ENCODE peak calls at places on chromosomes 3 and 15, in eight cellular contexts. One of them, this sample, is unnamed.

GRCh38 chr15:94230886-94231727 is at the start of gene MCTP2:
- DNase-seq in PC-3: peak; percentile 77
- DNase-seq in hepatocyte: peak; percentile 93
- DNase-seq in MM.1S: peak; percentile 93
- DNase-seq in OCI-LY7: peak; percentile 95
- DNase-seq in neural progenitor cell: peak; percentile 85
- DNase-seq in HCT116: peak; percentile 80
- DNase-seq in GM23248: peak; percentile 78
- DNase-seq in this sample: peak; percentile 93

GRCh38 chr3:184320099-184320445 is 5.7 kb downstream of the EIF4G1 start:
- DNase-seq in HCT116: peak; percentile 83
- DNase-seq in MM.1S: no peak
- DNase-seq in GM23248: peak; percentile 99
- DNase-seq in neural progenitor cell: no peak
- DNase-seq in hepatocyte: peak; percentile 87
- DNase-seq in OCI-LY7: no peak
- DNase-seq in PC-3: peak; percentile 98
- DNase-seq in this sample: peak; percentile 20

GRCh38 chr3:184691397-184692131 is 20.3 kb downstream of the MAGEF1 start:
- DNase-seq in hepatocyte: peak; percentile 70
- DNase-seq in OCI-LY7: no peak
- DNase-seq in HCT116: no peak
- DNase-seq in GM23248: peak; percentile 42
- DNase-seq in neural progenitor cell: no peak
- DNase-seq in PC-3: no peak
- DNase-seq in MM.1S: no peak
- DNase-seq in this sample: no peak

GRCh38 chr15:49423906-49424520 is 971 bp downstream of the FGF7 start:
- DNase-seq in MM.1S: no peak
- DNase-seq in neural progenitor cell: no peak
- DNase-seq in GM23248: peak; percentile 46
- DNase-seq in hepatocyte: no peak
- DNase-seq in HCT116: no peak
- DNase-seq in OCI-LY7: no peak
- DNase-seq in PC-3: no peak
- DNase-seq in this sample: no peak

GRCh38 chr3:111164621-111165020 is 93.0 kb downstream of the NECTIN3 start:
- DNase-seq in HCT116: no peak
- DNase-seq in PC-3: no peak
- DNase-seq in MM.1S: no peak
- DNase-seq in OCI-LY7: no peak
- DNase-seq in neural progenitor cell: no peak
- DNase-seq in hepatocyte: no peak
- DNase-seq in GM23248: no peak
- DNase-seq in this sample: no peak

GRCh38 chr15:63908281-63908680 is 74.5 kb upstream of the HERC1 start:
- DNase-seq in hepatocyte: no peak
- DNase-seq in MM.1S: no peak
- DNase-seq in PC-3: no peak
- DNase-seq in neural progenitor cell: no peak
- DNase-seq in GM23248: no peak
- DNase-seq in HCT116: no peak
- DNase-seq in OCI-LY7: no peak
- DNase-seq in this sample: no peak

GRCh38 chr3:54193093-54193492 is 70.7 kb downstream of the CACNA2D3 start:
- DNase-seq in PC-3: no peak
- DNase-seq in GM23248: no peak
- DNase-seq in OCI-LY7: no peak
- DNase-seq in MM.1S: no peak
- DNase-seq in HCT116: no peak
- DNase-seq in hepatocyte: no peak
- DNase-seq in neural progenitor cell: no peak
- DNase-seq in this sample: peak; percentile 31

GRCh38 chr15:56496635-56497034 is 31.7 kb upstream of the MNS1 start:
- DNase-seq in HCT116: peak; percentile 67
- DNase-seq in PC-3: peak; percentile 73
- DNase-seq in GM23248: peak; percentile 73
- DNase-seq in hepatocyte: peak; percentile 77
- DNase-seq in neural progenitor cell: peak; percentile 66
- DNase-seq in MM.1S: peak; percentile 77
- DNase-seq in OCI-LY7: peak; percentile 88
- DNase-seq in this sample: peak; percentile 76

GRCh38 chr3:52779411-52780297 is 2.3 kb downstream of the ITIH1 start:
- DNase-seq in GM23248: no peak
- DNase-seq in MM.1S: no peak
- DNase-seq in OCI-LY7: peak; percentile 12
- DNase-seq in PC-3: no peak
- DNase-seq in HCT116: no peak
- DNase-seq in neural progenitor cell: peak; percentile 0
- DNase-seq in hepatocyte: peak; percentile 1
- DNase-seq in this sample: no peak

GRCh38 chr15:31383150-31383549 is 56.5 kb downstream of the KLF13 start:
- DNase-seq in hepatocyte: no peak
- DNase-seq in neural progenitor cell: no peak
- DNase-seq in PC-3: no peak
- DNase-seq in MM.1S: no peak
- DNase-seq in GM23248: no peak
- DNase-seq in HCT116: no peak
- DNase-seq in OCI-LY7: no peak
- DNase-seq in this sample: no peak

GRCh38 chr15:35139822-35140221 is 54.7 kb upstream of the NANOGP8 start:
- DNase-seq in GM23248: no peak
- DNase-seq in neural progenitor cell: no peak
- DNase-seq in hepatocyte: no peak
- DNase-seq in PC-3: no peak
- DNase-seq in MM.1S: no peak
- DNase-seq in HCT116: no peak
- DNase-seq in OCI-LY7: no peak
- DNase-seq in this sample: no peak

GRCh38 chr3:126540342-126540849 is 16.4 kb downstream of the CHST13 start:
- DNase-seq in OCI-LY7: no peak
- DNase-seq in hepatocyte: peak; percentile 52
- DNase-seq in neural progenitor cell: no peak
- DNase-seq in PC-3: peak; percentile 91
- DNase-seq in HCT116: peak; percentile 76
- DNase-seq in GM23248: peak; percentile 99
- DNase-seq in MM.1S: no peak
- DNase-seq in this sample: no peak

GRCh38 chr3:123323781-123324180 is 122.0 kb downstream of the SEC22A start:
- DNase-seq in GM23248: no peak
- DNase-seq in hepatocyte: no peak
- DNase-seq in PC-3: no peak
- DNase-seq in neural progenitor cell: no peak
- DNase-seq in HCT116: no peak
- DNase-seq in MM.1S: no peak
- DNase-seq in OCI-LY7: no peak
- DNase-seq in this sample: no peak

GRCh38 chr15:99916668-99917223 is 183.5 kb upstream of the LYSMD4 start:
- DNase-seq in PC-3: no peak
- DNase-seq in hepatocyte: no peak
- DNase-seq in HCT116: no peak
- DNase-seq in OCI-LY7: no peak
- DNase-seq in neural progenitor cell: no peak
- DNase-seq in GM23248: no peak
- DNase-seq in MM.1S: no peak
- DNase-seq in this sample: no peak

GRCh38 chr15:86362556-86362955 is 282.9 kb downstream of the AGBL1 start:
- DNase-seq in GM23248: no peak
- DNase-seq in OCI-LY7: no peak
- DNase-seq in PC-3: peak; percentile 34
- DNase-seq in neural progenitor cell: no peak
- DNase-seq in hepatocyte: peak; percentile 57
- DNase-seq in MM.1S: no peak
- DNase-seq in HCT116: no peak
- DNase-seq in this sample: no peak

GRCh38 chr3:242986-243706 is 46.6 kb downstream of the CHL1 start:
- DNase-seq in OCI-LY7: no peak
- DNase-seq in MM.1S: no peak
- DNase-seq in GM23248: peak; percentile 1
- DNase-seq in hepatocyte: no peak
- DNase-seq in PC-3: peak; percentile 31
- DNase-seq in neural progenitor cell: no peak
- DNase-seq in HCT116: no peak
- DNase-seq in this sample: no peak

GRCh38 chr3:71926242-71926560 is 141.3 kb upstream of the PROK2 start:
- DNase-seq in MM.1S: peak; percentile 39
- DNase-seq in hepatocyte: peak; percentile 77
- DNase-seq in OCI-LY7: peak; percentile 59
- DNase-seq in GM23248: peak; percentile 9
- DNase-seq in neural progenitor cell: peak; percentile 44
- DNase-seq in PC-3: peak; percentile 74
- DNase-seq in HCT116: peak; percentile 65
- DNase-seq in this sample: peak; percentile 95

GRCh38 chr15:25684521-25685215 is 178.5 kb downstream of the ATP10A start:
- DNase-seq in GM23248: peak; percentile 93
- DNase-seq in HCT116: no peak
- DNase-seq in neural progenitor cell: no peak
- DNase-seq in hepatocyte: peak; percentile 70
- DNase-seq in PC-3: peak; percentile 63
- DNase-seq in OCI-LY7: no peak
- DNase-seq in MM.1S: no peak
- DNase-seq in this sample: no peak

GRCh38 chr3:157856078-157856939 is 249.9 kb downstream of the SHOX2 start:
- DNase-seq in hepatocyte: no peak
- DNase-seq in neural progenitor cell: no peak
- DNase-seq in PC-3: peak; percentile 84
- DNase-seq in HCT116: peak; percentile 12
- DNase-seq in MM.1S: no peak
- DNase-seq in GM23248: peak; percentile 47
- DNase-seq in OCI-LY7: no peak
- DNase-seq in this sample: no peak

GRCh38 chr3:83003917-83004316 is 1242.5 kb upstream of the GBE1 start:
- DNase-seq in neural progenitor cell: peak; percentile 14
- DNase-seq in GM23248: no peak
- DNase-seq in hepatocyte: no peak
- DNase-seq in HCT116: no peak
- DNase-seq in PC-3: no peak
- DNase-seq in MM.1S: no peak
- DNase-seq in OCI-LY7: peak; percentile 71
- DNase-seq in this sample: peak; percentile 14

GRCh38 chr3:52108302-52109232 is 45.7 kb downstream of the POC1A start:
- DNase-seq in HCT116: no peak
- DNase-seq in neural progenitor cell: no peak
- DNase-seq in hepatocyte: no peak
- DNase-seq in MM.1S: no peak
- DNase-seq in GM23248: no peak
- DNase-seq in OCI-LY7: no peak
- DNase-seq in PC-3: no peak
- DNase-seq in this sample: peak; percentile 19

DNA sequence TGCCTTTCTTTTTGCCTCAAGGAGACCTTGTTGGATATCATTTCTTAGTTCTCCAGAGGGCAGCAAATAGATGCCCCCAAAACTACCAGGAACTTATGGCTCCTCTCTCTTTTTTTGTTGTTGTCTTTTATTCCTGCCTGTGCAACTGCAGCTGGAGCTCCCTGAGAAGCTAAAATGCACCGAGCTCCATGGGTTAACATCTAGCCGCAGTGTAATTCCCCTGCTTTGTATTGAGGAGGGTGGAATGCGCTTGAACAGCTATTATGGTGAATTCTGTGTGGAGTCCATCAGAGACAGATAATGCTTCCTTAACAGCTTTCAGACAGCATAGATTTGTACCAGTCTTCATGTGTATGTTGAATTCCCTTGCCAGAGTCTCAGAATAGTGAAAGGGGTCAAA is 475.2 kb upstream of the FRG2C start:
- DNase-seq in neural progenitor cell: peak; percentile 68
- DNase-seq in MM.1S: no peak
- DNase-seq in OCI-LY7: no peak
- DNase-seq in hepatocyte: no peak
- DNase-seq in PC-3: no peak
- DNase-seq in HCT116: no peak
- DNase-seq in GM23248: no peak
- DNase-seq in this sample: peak; percentile 8
- TF ChIP-seq EZH2phosphoT487 in neural progenitor cell: no peak
- TF ChIP-seq EZH2phosphoT487 in MM.1S: no peak
- TF ChIP-seq EZH2phosphoT487 in OCI-LY7: no peak
- TF ChIP-seq EZH2phosphoT487 in hepatocyte: no peak
- TF ChIP-seq EZH2phosphoT487 in PC-3: no peak
- TF ChIP-seq EZH2phosphoT487 in HCT116: no peak
- TF ChIP-seq EZH2phosphoT487 in GM23248: no peak
- TF ChIP-seq EZH2phosphoT487 in this sample: no peak

GRCh38 chr15:80167936-80168335 is 15.1 kb downstream of the FAH start:
- DNase-seq in PC-3: no peak
- DNase-seq in GM23248: no peak
- DNase-seq in neural progenitor cell: no peak
- DNase-seq in hepatocyte: no peak
- DNase-seq in OCI-LY7: no peak
- DNase-seq in HCT116: no peak
- DNase-seq in MM.1S: no peak
- DNase-seq in this sample: no peak
- H3K79me2 ChIP-seq in PC-3: no peaks in the 10 kb centered on the region
- H3K79me2 ChIP-seq in GM23248: no peaks in the 10 kb centered on the region
- H3K79me2 ChIP-seq in neural progenitor cell: no peaks in the 10 kb centered on the region
- H3K79me2 ChIP-seq in hepatocyte: no peaks in the 10 kb centered on the region
- H3K79me2 ChIP-seq in OCI-LY7: no peaks in the 10 kb centered on the region
- H3K79me2 ChIP-seq in HCT116: no peaks in the 10 kb centered on the region
- H3K79me2 ChIP-seq in MM.1S: no peaks in the 10 kb centered on the region
- H3K79me2 ChIP-seq in this sample: no peaks in the 10 kb centered on the region

GRCh38 chr3:196159952-196160804 is 51.0 kb downstream of the ZDHHC19 start:
- DNase-seq in GM23248: peak; percentile 80
- DNase-seq in HCT116: no peak
- DNase-seq in PC-3: peak; percentile 87
- DNase-seq in hepatocyte: peak; percentile 48
- DNase-seq in neural progenitor cell: no peak
- DNase-seq in OCI-LY7: peak; percentile 33
- DNase-seq in MM.1S: peak; percentile 71
- DNase-seq in this sample: peak; percentile 66

GRCh38 chr3:196163687-196164493 is 47.3 kb downstream of the ZDHHC19 start:
- DNase-seq in hepatocyte: no peak
- DNase-seq in PC-3: no peak
- DNase-seq in GM23248: no peak
- DNase-seq in neural progenitor cell: no peak
- DNase-seq in HCT116: no peak
- DNase-seq in OCI-LY7: no peak
- DNase-seq in MM.1S: no peak
- DNase-seq in this sample: no peak

GRCh38 chr3:196163212-196163611 is 48.0 kb downstream of the ZDHHC19 start:
- DNase-seq in hepatocyte: no peak
- DNase-seq in OCI-LY7: no peak
- DNase-seq in MM.1S: no peak
- DNase-seq in neural progenitor cell: no peak
- DNase-seq in HCT116: no peak
- DNase-seq in GM23248: no peak
- DNase-seq in PC-3: no peak
- DNase-seq in this sample: no peak

GRCh38 chr3:196164576-196164975 is 46.6 kb downstream of the ZDHHC19 start:
- DNase-seq in hepatocyte: no peak
- DNase-seq in OCI-LY7: no peak
- DNase-seq in neural progenitor cell: no peak
- DNase-seq in MM.1S: no peak
- DNase-seq in GM23248: no peak
- DNase-seq in HCT116: no peak
- DNase-seq in PC-3: no peak
- DNase-seq in this sample: no peak

GRCh38 chr3:196162679-196163078 is 48.5 kb downstream of the ZDHHC19 start:
- DNase-seq in MM.1S: no peak
- DNase-seq in hepatocyte: no peak
- DNase-seq in GM23248: no peak
- DNase-seq in HCT116: no peak
- DNase-seq in neural progenitor cell: no peak
- DNase-seq in OCI-LY7: no peak
- DNase-seq in PC-3: no peak
- DNase-seq in this sample: no peak
- TF ChIP-seq EZH2phosphoT487 in MM.1S: no peak
- TF ChIP-seq EZH2phosphoT487 in hepatocyte: no peak
- TF ChIP-seq EZH2phosphoT487 in GM23248: no peak
- TF ChIP-seq EZH2phosphoT487 in HCT116: no peak
- TF ChIP-seq EZH2phosphoT487 in neural progenitor cell: no peak
- TF ChIP-seq EZH2phosphoT487 in OCI-LY7: no peak
- TF ChIP-seq EZH2phosphoT487 in PC-3: no peak
- TF ChIP-seq EZH2phosphoT487 in this sample: no peak

GRCh38 chr15:74426404-74427281 is 7.1 kb downstream of the SEMA7A start:
- DNase-seq in neural progenitor cell: no peak
- DNase-seq in PC-3: no peak
- DNase-seq in hepatocyte: no peak
- DNase-seq in OCI-LY7: no peak
- DNase-seq in MM.1S: no peak
- DNase-seq in HCT116: no peak
- DNase-seq in GM23248: no peak
- DNase-seq in this sample: no peak
- H3K79me2 ChIP-seq in neural progenitor cell: peaks cover 3% of the 10 kb centered on the region
- H3K79me2 ChIP-seq in PC-3: peaks cover 100% of the 10 kb centered on the region
- H3K79me2 ChIP-seq in hepatocyte: no peaks in the 10 kb centered on the region
- H3K79me2 ChIP-seq in OCI-LY7: no peaks in the 10 kb centered on the region
- H3K79me2 ChIP-seq in MM.1S: peaks cover 72% of the 10 kb centered on the region
- H3K79me2 ChIP-seq in HCT116: peaks cover 100% of the 10 kb centered on the region
- H3K79me2 ChIP-seq in GM23248: peaks cover 100% of the 10 kb centered on the region
- H3K79me2 ChIP-seq in this sample: peaks cover 22% of the 10 kb centered on the region

This sample was measured in GM23338.